ENCODE peak calls at places on chromosomes 12 and 14, in six cellular contexts. U is EL, J is Calu3, I is hepatic stellate cell, R is AG09309, B is retina. L is an unnamed sample.

GRCh38 chr12:80040075-80040738 is 59.1 kb upstream of the OTOGL start:
- DNase-seq in U (peak), J (no peak), I (no peak), R (peak), B (no peak), L (no peak)

GRCh38 chr12:113634982-113635381 is 163.3 kb upstream of the LHX5 start:
- DNase-seq in U (no peak), J (no peak), I (no peak), R (no peak), B (no peak), L (no peak)

GRCh38 chr14:99094901-99095300 is 177.1 kb downstream of the BCL11B start:
- DNase-seq in U (no peak), J (no peak), I (no peak), R (no peak), B (no peak), L (no peak)

GRCh38 chr12:58540480-58541299 is 379.6 kb downstream of the LRIG3 start:
- DNase-seq in U (peak), J (peak), I (peak), R (peak), B (peak), L (peak)

GRCh38 chr12:8987163-8987562 is 2.2 kb upstream of the KLRG1 start:
- DNase-seq in U (no peak), J (no peak), I (no peak), R (no peak), B (no peak), L (no peak)

GRCh38 chr12:11228268-11228879 is 41.1 kb downstream of the PRB3 start:
- DNase-seq in U (peak), J (peak), I (peak), R (no peak), B (peak), L (peak)

GRCh38 chr14:59631237-59631636 is 54.6 kb upstream of the CCDC175 start:
- DNase-seq in U (peak), J (peak), I (peak), R (no peak), B (peak), L (no peak)

GRCh38 chr12:27142102-27142721 is 59.8 kb upstream of the C12orf71 start:
- DNase-seq in U (peak), J (peak), I (peak), R (peak), B (peak), L (peak)

GRCh38 chr12:81084848-81085350 is 7.0 kb downstream of the ACSS3 start:
- DNase-seq in U (no peak), J (no peak), I (no peak), R (no peak), B (no peak), L (no peak)

GRCh38 chr12:76546889-76547288 is 12.7 kb downstream of the OSBPL8 start:
- DNase-seq in U (no peak), J (no peak), I (no peak), R (no peak), B (no peak), L (no peak)

GRCh38 chr12:86081798-86082197 is 174.4 kb downstream of the MGAT4C start:
- DNase-seq in U (no peak), J (no peak), I (no peak), R (no peak), B (no peak), L (no peak)

GRCh38 chr14:100100032-100100405 is 34.8 kb downstream of the EVL start:
- DNase-seq in U (no peak), J (no peak), I (no peak), R (no peak), B (no peak), L (no peak)

GRCh38 chr14:61280526-61281185 is 482 bp downstream of the TMEM30B start:
- DNase-seq in U (peak), J (peak), I (no peak), R (no peak), B (peak), L (no peak)

GRCh38 chr12:51122844-51123243 is 39.4 kb upstream of the CSRNP2 start:
- DNase-seq in U (no peak), J (no peak), I (no peak), R (no peak), B (no peak), L (no peak)

GRCh38 chr12:104873374-104873773 is 84.7 kb downstream of the SLC41A2 start:
- DNase-seq in U (no peak), J (no peak), I (no peak), R (no peak), B (no peak), L (no peak)

GRCh38 chr12:131122631-131123030 is 168.9 kb downstream of the ADGRD1 start:
- DNase-seq in U (no peak), J (no peak), I (no peak), R (no peak), B (no peak), L (no peak)

GRCh38 chr12:62772556-62772955 is 162.4 kb downstream of the PPM1H start:
- DNase-seq in U (peak), J (no peak), I (no peak), R (no peak), B (no peak), L (no peak)

GRCh38 chr12:105736498-105736897 is 402.3 kb downstream of the NUAK1 start:
- DNase-seq in U (no peak), J (no peak), I (no peak), R (no peak), B (peak), L (no peak)

GRCh38 chr12:46549527-46550265 is 177.1 kb upstream of the SLC38A2 start:
- DNase-seq in U (peak), J (no peak), I (peak), R (peak), B (no peak), L (no peak)

GRCh38 chr14:101115652-101116051 is 212.1 kb upstream of the RTL1 start:
- DNase-seq in U (no peak), J (no peak), I (no peak), R (no peak), B (no peak), L (no peak)

GRCh38 chr12:92721130-92721529 is 18.3 kb downstream of the PLEKHG7 start:
- DNase-seq in U (peak), J (no peak), I (no peak), R (no peak), B (no peak), L (no peak)

GRCh38 chr12:105041186-105041585 is 43.1 kb downstream of the ALDH1L2 start:
- DNase-seq in U (no peak), J (no peak), I (no peak), R (no peak), B (peak), L (peak)

GRCh38 chr14:89198544-89199329 is 218.3 kb downstream of the FOXN3 start:
- DNase-seq in U (no peak), J (no peak), I (no peak), R (no peak), B (no peak), L (no peak)

GRCh38 chr12:45671254-45671653 is 58.3 kb upstream of the ARID2 start:
- DNase-seq in U (peak), J (no peak), I (peak), R (peak), B (no peak), L (peak)

GRCh38 chr12:4383304-4383865 is 3.9 kb upstream of the FGF23 start:
- DNase-seq in U (no peak), J (no peak), I (no peak), R (no peak), B (no peak), L (no peak)

GRCh38 chr14:104843442-104844305 is 21.4 kb upstream of the CEP170B start:
- DNase-seq in U (no peak), J (peak), I (no peak), R (no peak), B (peak), L (no peak)

GRCh38 chr12:14964401-14964800 is 3.0 kb upstream of the ARHGDIB start:
- DNase-seq in U (no peak), J (no peak), I (no peak), R (no peak), B (no peak), L (no peak)

GRCh38 chr12:131085125-131085815 is 131.6 kb downstream of the ADGRD1 start:
- DNase-seq in U (no peak), J (peak), I (no peak), R (no peak), B (no peak), L (no peak)

GRCh38 chr12:89709994-89710872 is 1.6 kb upstream of the ATP2B1 start:
- DNase-seq in U (peak), J (peak), I (peak), R (peak), B (peak), L (no peak)

GRCh38 chr14:65472189-65472588 is 59.7 kb downstream of the FUT8 start:
- DNase-seq in U (no peak), J (no peak), I (no peak), R (no peak), B (no peak), L (no peak)

GRCh38 chr14:104563742-104564615 is 15.6 kb upstream of the C14orf180 start:
- DNase-seq in U (peak), J (peak), I (peak), R (no peak), B (peak), L (no peak)

GRCh38 chr12:49673446-49674317 is 33.5 kb downstream of the FMNL3 start:
- DNase-seq in U (peak), J (no peak), I (peak), R (peak), B (peak), L (peak)

GRCh38 chr14:55553791-55554190 is 26.2 kb upstream of the KTN1 start:
- DNase-seq in U (peak), J (no peak), I (no peak), R (no peak), B (no peak), L (no peak)

GRCh38 chr12:46050805-46051204 is 60.4 kb upstream of the SCAF11 start:
- DNase-seq in U (no peak), J (no peak), I (no peak), R (no peak), B (no peak), L (no peak)

GRCh38 chr12:8038659-8039114 is 6.2 kb downstream of the FOXJ2 start:
- DNase-seq in U (peak), J (peak), I (peak), R (no peak), B (peak), L (no peak)

GRCh38 chr12:131729254-131729955 is 18.5 kb downstream of the SFSWAP start:
- DNase-seq in U (no peak), J (no peak), I (no peak), R (no peak), B (no peak), L (no peak)

GRCh38 chr14:34043627-34044372 is 92.9 kb upstream of the EGLN3 start:
- DNase-seq in U (no peak), J (peak), I (no peak), R (no peak), B (no peak), L (no peak)

GRCh38 chr12:65742481-65742971 is 81.8 kb upstream of the HMGA2 start:
- DNase-seq in U (peak), J (no peak), I (peak), R (no peak), B (no peak), L (no peak)